ENCODE peak calls at places on chromosomes 4 and X, in five cellular contexts. T is breast epithelium, M is GM12891, H is transverse colon, U is stomach. E is an unnamed sample.

GRCh38 chr4:80133240-80133783 is 60.3 kb upstream of the ANTXR2 start:
- DNase-seq in T (no peak), M (no peak), H (no peak), U (no peak), E (no peak)

GRCh38 chrX:41276661-41277506 is 57.1 kb upstream of the DDX3X start:
- DNase-seq in T (no peak), M (no peak), H (no peak), U (no peak), E (no peak)

GRCh38 chr4:162475221-162475620 is 311.4 kb upstream of the FSTL5 start:
- DNase-seq in T (no peak), M (no peak), H (no peak), U (no peak), E (no peak)

GRCh38 chr4:30262379-30262778 is 457.8 kb upstream of the PCDH7 start:
- DNase-seq in T (no peak), M (no peak), H (no peak), U (no peak), E (no peak)

GRCh38 chrX:9707306-9708015 is 58.2 kb downstream of the GPR143 start:
- DNase-seq in T (no peak), M (no peak), H (no peak), U (no peak), E (no peak)

GRCh38 chr4:105453550-105454201 is 20.2 kb downstream of the PPA2 start:
- DNase-seq in T (no peak), M (no peak), H (no peak), U (no peak), E (no peak)

GRCh38 chr4:158578476-158578875 is 56.8 kb downstream of the RXFP1 start:
- DNase-seq in T (no peak), M (no peak), H (no peak), U (no peak), E (peak; percentile 52)

GRCh38 chrX:136646602-136647239 is 1.2 kb upstream of the CD40LG start:
- DNase-seq in T (no peak), M (no peak), H (no peak), U (no peak), E (no peak)

GRCh38 chrX:14712096-14712495 is 160.8 kb downstream of the FANCB start:
- DNase-seq in T (no peak), M (no peak), H (no peak), U (no peak), E (no peak)

GRCh38 chr4:110669663-110670062 is 46.8 kb upstream of the PITX2 start:
- DNase-seq in T (no peak), M (no peak), H (peak; percentile 28), U (no peak), E (no peak)

GRCh38 chr4:98485816-98486355 is 172.5 kb downstream of the TSPAN5 start:
- DNase-seq in T (no peak), M (no peak), H (no peak), U (no peak), E (no peak)

GRCh38 chrX:12970691-12971202 is 4.2 kb upstream of the TMSB4X start:
- DNase-seq in T (no peak), M (no peak), H (no peak), U (no peak), E (peak; percentile 84)

GRCh38 chr4:10164877-10165283 is 48.3 kb upstream of the WDR1 start:
- DNase-seq in T (no peak), M (no peak), H (peak; percentile 55), U (peak; percentile 37), E (peak; percentile 73)

GRCh38 chr4:75895744-75896314 is 6.4 kb downstream of the PPEF2 start:
- DNase-seq in T (no peak), M (no peak), H (no peak), U (no peak), E (peak; percentile 35)

GRCh38 chr4:152220201-152220666 is 315.7 kb downstream of the FBXW7 start:
- DNase-seq in T (no peak), M (no peak), H (no peak), U (no peak), E (no peak)

GRCh38 chr4:80077639-80078038 is 4.6 kb upstream of the ANTXR2 start:
- DNase-seq in T (no peak), M (no peak), H (no peak), U (no peak), E (peak; percentile 50)

GRCh38 chr4:26192921-26193894 is 127.6 kb upstream of the RBPJ start:
- DNase-seq in T (no peak), M (no peak), H (no peak), U (no peak), E (no peak)

GRCh38 chr4:5143940-5144339 is 92.7 kb downstream of the STK32B start:
- DNase-seq in T (no peak), M (no peak), H (no peak), U (no peak), E (no peak)

GRCh38 chr4:25560605-25561004 is 95.0 kb upstream of the SLC34A2 start:
- DNase-seq in T (no peak), M (no peak), H (no peak), U (peak; percentile 46), E (no peak)

GRCh38 chrX:136931661-136932060 is 51.1 kb upstream of the RBMX start:
- DNase-seq in T (no peak), M (no peak), H (no peak), U (no peak), E (no peak)

GRCh38 chr4:149441338-149441737 is 374.3 kb downstream of the IQCM start:
- DNase-seq in T (no peak), M (no peak), H (no peak), U (no peak), E (no peak)

GRCh38 chr4:168868044-168868855 is 141.8 kb downstream of the CBR4 start:
- DNase-seq in T (no peak), M (no peak), H (no peak), U (no peak), E (peak; percentile 90)

GRCh38 chr4:45550766-45551366 is 573.0 kb downstream of the GABRG1 start:
- DNase-seq in T (no peak), M (no peak), H (no peak), U (no peak), E (no peak)

GRCh38 chr4:74537459-74537858 is 92.5 kb downstream of the AREG start:
- DNase-seq in T (no peak), M (no peak), H (no peak), U (no peak), E (no peak)

GRCh38 chr4:168183717-168184571 is 91.6 kb downstream of the ANXA10 start:
- DNase-seq in T (no peak), M (no peak), H (no peak), U (no peak), E (peak; percentile 65)

GRCh38 chrX:131830400-131831184 is 192.5 kb upstream of the STK26 start:
- DNase-seq in T (no peak), M (no peak), H (peak; percentile 74), U (peak; percentile 79), E (peak; percentile 82)

GRCh38 chrX:118823263-118824172 is at the start of gene ZCCHC12:
- DNase-seq in T (no peak), M (peak; percentile 32), H (peak; percentile 35), U (peak; percentile 45), E (peak; percentile 54)

GRCh38 chr4:77147400-77147782 is 9.6 kb upstream of the CCNG2 start:
- DNase-seq in T (no peak), M (no peak), H (no peak), U (no peak), E (no peak)

GRCh38 chr4:37770016-37770415 is 56.5 kb upstream of the PGM2 start:
- DNase-seq in T (no peak), M (no peak), H (no peak), U (no peak), E (no peak)

GRCh38 chr4:86291180-86291579 is 68.7 kb downstream of the MAPK10 start:
- DNase-seq in T (no peak), M (no peak), H (no peak), U (no peak), E (no peak)

GRCh38 chrX:24513416-24513815 is 48.3 kb downstream of the PDK3 start:
- DNase-seq in T (no peak), M (no peak), H (no peak), U (no peak), E (no peak)

GRCh38 chr4:2931765-2932560 is 31.2 kb downstream of the NOP14 start:
- DNase-seq in T (peak; percentile 51), M (peak; percentile 76), H (peak; percentile 61), U (peak; percentile 60), E (peak; percentile 42)
- TF ChIP-seq POLR2A in T (no peak), M (no peak), H (no peak), U (no peak), E (no peak)

GRCh38 chr4:41346306-41347061 is 89.8 kb downstream of the UCHL1 start:
- DNase-seq in T (no peak), M (no peak), H (no peak), U (no peak), E (peak; percentile 63)
- TF ChIP-seq POLR2AphosphoS5 in T (no peak), M (no peak), H (no peak), U (no peak), E (no peak)

DNA sequence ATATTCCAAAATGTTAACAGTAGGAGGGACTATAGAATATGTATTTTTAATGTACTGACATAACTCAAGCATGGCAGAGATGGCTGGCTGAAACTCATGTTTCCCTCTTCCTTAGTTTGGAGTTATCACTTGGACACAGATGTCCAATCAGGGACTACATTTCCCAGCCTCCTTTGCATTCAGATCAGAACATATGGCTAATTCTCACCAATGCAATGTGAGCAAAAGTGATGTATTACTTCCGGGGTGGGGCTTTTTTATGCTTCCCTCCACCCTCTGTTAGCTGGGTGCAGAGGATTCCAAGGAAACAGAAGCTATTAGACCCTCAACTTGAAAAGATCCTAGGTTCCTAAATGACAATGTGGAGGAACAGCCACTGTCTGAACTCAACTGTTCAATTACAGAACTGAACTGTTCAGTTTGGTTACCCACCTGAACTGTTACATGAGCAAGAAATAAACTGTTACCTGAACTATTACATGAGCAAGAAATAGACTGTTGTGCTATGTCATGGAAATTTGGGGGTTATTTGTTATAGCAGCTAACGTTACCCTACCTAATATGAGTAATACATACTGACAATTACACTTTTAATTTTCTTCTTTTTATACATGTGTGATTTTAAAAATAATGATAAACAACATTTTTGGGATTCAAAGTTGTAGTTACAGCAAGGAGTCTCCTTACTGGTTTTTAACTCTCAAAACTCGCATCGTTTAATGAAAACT is 29.6 kb upstream of the ERVMER34-1 start:
- DNase-seq in T (no peak), M (no peak), H (no peak), U (no peak), E (no peak)
- TF ChIP-seq POLR2A in T (no peak), M (no peak), H (no peak), U (no peak), E (no peak)

GRCh38 chr4:82643994-82644730 is 82.4 kb upstream of the TMEM150C start:
- DNase-seq in T (no peak), M (no peak), H (no peak), U (no peak), E (no peak)

GRCh38 chr4:82648356-82648755 is 86.6 kb upstream of the TMEM150C start:
- DNase-seq in T (no peak), M (no peak), H (no peak), U (no peak), E (no peak)

GRCh38 chr4:82644731-82645126 is 82.9 kb upstream of the TMEM150C start:
- DNase-seq in T (no peak), M (no peak), H (no peak), U (no peak), E (no peak)

GRCh38 chr4:82642321-82642720 is 80.5 kb upstream of the TMEM150C start:
- DNase-seq in T (no peak), M (no peak), H (no peak), U (no peak), E (no peak)

DNA sequence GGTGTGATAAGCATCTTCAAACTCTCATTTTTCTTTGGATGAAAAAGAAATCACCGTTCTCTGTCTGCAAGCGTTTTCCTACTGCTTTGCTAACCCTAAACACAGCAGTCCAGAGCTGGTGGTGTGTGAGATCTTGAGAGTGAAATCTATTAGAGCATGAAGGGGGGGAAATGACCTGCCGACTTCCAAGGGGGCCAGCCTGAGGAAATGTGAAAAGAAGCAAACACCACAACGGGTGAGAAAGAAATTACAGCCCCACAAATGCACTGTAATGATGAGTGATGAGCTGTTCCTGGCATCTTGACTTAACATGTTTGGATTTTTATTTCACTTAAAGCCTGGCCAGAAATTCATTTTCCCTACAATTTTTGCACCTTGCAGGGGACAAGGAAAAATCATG is 84.1 kb upstream of the TMEM150C start:
- DNase-seq in T (no peak), M (no peak), H (no peak), U (no peak), E (no peak)
- TF ChIP-seq POLR2AphosphoS5 in T (no peak), M (no peak), H (no peak), U (no peak), E (no peak)